ENCODE peak calls at places on chromosomes 3 and 15, in seven cellular contexts. T is spleen, G is uterus, Y is Peyer's patch, P is ovary, X is stomach, K is HCT116. R is an unnamed sample.

GRCh38 chr3:194270627-194271458 is 80.3 kb downstream of the CPN2 start:
- DNase-seq in X (peak), G (peak), T (peak), Y (peak), P (peak), K (peak), R (peak)

GRCh38 chr3:32176989-32177701 is 61.3 kb upstream of the CMTM8 start:
- DNase-seq in Y (no peak), G (no peak), P (no peak), T (no peak), X (peak), K (peak), R (no peak)

GRCh38 chr3:130379274-130379673 is 33.8 kb downstream of the COL6A5 start:
- DNase-seq in Y (no peak), P (no peak), X (no peak), K (no peak), G (no peak), T (no peak), R (no peak)

GRCh38 chr3:14827776-14828175 is 9.0 kb downstream of the FGD5 start:
- DNase-seq in X (no peak), P (no peak), K (no peak), T (no peak), G (no peak), Y (no peak), R (no peak)

GRCh38 chr15:47364671-47365141 is 352.6 kb upstream of the SEMA6D start:
- DNase-seq in Y (no peak), X (no peak), K (no peak), G (no peak), T (no peak), P (no peak), R (no peak)

GRCh38 chr3:38116471-38117162 is 20.3 kb downstream of the ACAA1 start:
- DNase-seq in T (peak), X (no peak), K (no peak), P (no peak), Y (peak), G (no peak), R (peak)

GRCh38 chr3:64029287-64029686 is 6.0 kb upstream of the PSMD6 start:
- DNase-seq in G (no peak), K (no peak), Y (no peak), T (no peak), X (no peak), P (no peak), R (no peak)

GRCh38 chr15:57133127-57133968 is 214.9 kb downstream of the TCF12 start:
- DNase-seq in Y (no peak), K (no peak), G (no peak), X (no peak), P (no peak), T (no peak), R (no peak)

GRCh38 chr3:123941150-123941941 is 19.7 kb downstream of the CCDC14 start:
- DNase-seq in K (no peak), X (no peak), Y (no peak), P (no peak), G (no peak), T (no peak), R (no peak)

GRCh38 chr3:42709621-42710020 is 7.0 kb upstream of the HHATL start:
- DNase-seq in T (peak), X (no peak), Y (no peak), P (peak), K (no peak), G (peak), R (peak)

GRCh38 chr15:88894819-88895767 is at the start of gene HAPLN3:
- DNase-seq in K (no peak), G (no peak), X (peak), P (peak), T (no peak), Y (no peak), R (no peak)

GRCh38 chr15:100879461-100880138 is at the start of gene ALDH1A3:
- DNase-seq in T (no peak), X (no peak), G (peak), K (peak), P (peak), Y (no peak), R (peak)

GRCh38 chr3:70832035-70832795 is 519.8 kb upstream of the MDFIC2 start:
- DNase-seq in X (no peak), K (no peak), T (no peak), Y (no peak), G (no peak), P (no peak), R (no peak)

GRCh38 chr3:187799942-187800637 is 54.8 kb upstream of the BCL6 start:
- DNase-seq in T (no peak), K (no peak), G (no peak), X (no peak), P (no peak), Y (no peak), R (no peak)

GRCh38 chr3:180626844-180627243 is 24.9 kb downstream of the TTC14 start:
- DNase-seq in Y (no peak), K (no peak), G (no peak), P (no peak), T (no peak), X (no peak), R (no peak)

GRCh38 chr15:23397779-23398178 is 43.2 kb downstream of the GOLGA8S start:
- DNase-seq in G (no peak), Y (no peak), K (no peak), T (no peak), P (no peak), X (no peak), R (no peak)

GRCh38 chr3:149197669-149198068 is 24.0 kb downstream of the CP start:
- DNase-seq in G (no peak), T (no peak), Y (no peak), P (no peak), K (no peak), X (no peak), R (no peak)

GRCh38 chr15:31379042-31379441 is 52.4 kb downstream of the KLF13 start:
- DNase-seq in Y (peak), T (no peak), X (no peak), K (no peak), P (no peak), G (no peak), R (no peak)

GRCh38 chr15:99249270-99249817 is at the start of gene TTC23:
- DNase-seq in K (peak), G (no peak), Y (no peak), X (no peak), P (peak), T (no peak), R (peak)

GRCh38 chr3:55899887-55900286 is 412.8 kb upstream of the WNT5A start:
- DNase-seq in K (no peak), Y (no peak), T (no peak), G (no peak), P (no peak), X (no peak), R (no peak)

GRCh38 chr3:123064914-123065313 is 1.9 kb upstream of the PDIA5 start:
- DNase-seq in P (no peak), T (no peak), K (no peak), Y (no peak), G (no peak), X (no peak), R (no peak)

GRCh38 chr3:70333080-70333479 is 20.6 kb upstream of the MDFIC2 start:
- DNase-seq in G (no peak), K (no peak), T (no peak), X (no peak), Y (no peak), P (no peak), R (no peak)

GRCh38 chr3:105040026-105040622 is 326.6 kb upstream of the ALCAM start:
- DNase-seq in G (no peak), K (no peak), T (no peak), P (no peak), X (no peak), Y (no peak), R (no peak)

GRCh38 chr15:58125333-58125732 is 12.8 kb upstream of the AQP9 start:
- DNase-seq in G (no peak), X (no peak), P (no peak), Y (no peak), T (no peak), K (no peak), R (no peak)

GRCh38 chr3:177451940-177452484 is 254.7 kb upstream of the TBL1XR1 start:
- DNase-seq in Y (no peak), G (no peak), T (no peak), K (no peak), P (no peak), X (no peak), R (no peak)

GRCh38 chr3:11530153-11530721 is 113.5 kb downstream of the VGLL4 start:
- DNase-seq in K (no peak), G (no peak), P (peak), X (no peak), Y (peak), T (no peak), R (no peak)

GRCh38 chr3:107598926-107599754 is 76.4 kb downstream of the BBX start:
- DNase-seq in Y (peak), G (peak), P (peak), T (peak), K (no peak), X (no peak), R (peak)

GRCh38 chr15:43911235-43911661 is 84.4 kb downstream of the WDR76 start:
- DNase-seq in G (no peak), P (no peak), Y (no peak), T (no peak), K (no peak), X (no peak), R (no peak)

GRCh38 chr15:36882487-36883108 is 217.8 kb downstream of the MEIS2 start:
- DNase-seq in X (no peak), P (no peak), T (no peak), G (no peak), K (no peak), Y (no peak), R (peak)

GRCh38 chr15:66798426-66799061 is 96.5 kb downstream of the SMAD6 start:
- DNase-seq in Y (no peak), X (no peak), K (no peak), T (no peak), G (no peak), P (no peak), R (no peak)

DNA sequence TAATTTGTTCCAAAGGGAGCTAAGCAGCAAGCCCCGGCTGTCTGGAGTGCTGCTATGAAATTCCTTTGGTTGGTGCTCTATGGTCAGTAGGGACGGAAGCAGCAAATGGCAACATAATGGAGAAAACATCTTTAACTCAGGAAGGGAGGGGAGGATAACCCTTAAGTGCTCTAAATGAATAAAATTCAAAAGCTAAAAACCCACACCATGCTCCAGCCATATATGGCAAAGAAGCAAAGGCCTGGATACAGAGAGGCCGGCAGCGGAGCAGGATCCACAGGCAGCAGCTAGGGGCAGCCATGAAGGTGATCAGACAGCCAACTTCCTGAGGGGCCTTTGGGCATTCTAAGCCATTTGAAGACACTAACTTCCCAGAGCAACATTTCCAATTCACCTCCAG is 38.9 kb downstream of the IL17RD start:
- DNase-seq in K (no peak), Y (no peak), X (no peak), P (no peak), T (no peak), G (no peak), R (no peak)
- TF ChIP-seq CTCF in K (no peak), Y (no peak), X (no peak), P (no peak), T (no peak), G (no peak), R (no peak)

GRCh38 chr3:52771334-52771681 is 568 bp upstream of the NEK4 start:
- DNase-seq in P (no peak), T (no peak), Y (no peak), X (no peak), K (no peak), G (no peak), R (no peak)
- TF ChIP-seq POLR2A in P (no peak), T (no peak), Y (no peak), X (no peak), K (no peak), G (no peak), R (no peak)

GRCh38 chr3:178947738-178948137 is 123.9 kb downstream of the ZMAT3 start:
- DNase-seq in X (no peak), K (no peak), P (no peak), G (no peak), T (no peak), Y (no peak), R (no peak)
- TF ChIP-seq CTCF in X (no peak), K (peak), P (no peak), G (no peak), T (no peak), Y (no peak), R (no peak)

GRCh38 chr3:141450727-141451378 is 36.0 kb upstream of the RASA2 start:
- DNase-seq in G (no peak), T (no peak), P (no peak), Y (no peak), K (no peak), X (no peak), R (no peak)
- TF ChIP-seq POLR2A in G (no peak), T (no peak), P (no peak), Y (no peak), K (no peak), X (no peak), R (no peak)